ENCODE peak calls at places on chromosomes 3 and 15, in nine cellular contexts. Y is PC-3, B is OCI-LY7, I is hepatocyte, E is MM.1S, P is SK-N-SH, H is neural progenitor cell, X is GM23248, R is HCT116. W is an unnamed sample.

GRCh38 chr3:98339031-98339430 is 14.6 kb upstream of the OR5K4 start:
- DNase-seq in Y (no peak), B (no peak), I (no peak), E (no peak), P (no peak), H (no peak), X (no peak), R (no peak), W (no peak)

GRCh38 chr15:77632760-77633133 is at the start of gene LINGO1:
- DNase-seq in Y (peak; percentile 6), B (no peak), I (peak; percentile 73), E (no peak), P (no peak), H (peak; percentile 86), X (peak; percentile 50), R (no peak), W (peak; percentile 81)

GRCh38 chr3:195897853-195898415 is 10.4 kb downstream of the TNK2 start:
- DNase-seq in Y (peak; percentile 50), B (no peak), I (no peak), E (no peak), P (peak; percentile 33), H (peak; percentile 45), X (no peak), R (no peak), W (peak; percentile 59)

GRCh38 chr15:68416158-68416535 is 15.8 kb downstream of the ITGA11 start:
- DNase-seq in Y (no peak), B (no peak), I (no peak), E (no peak), P (no peak), H (no peak), X (no peak), R (no peak), W (no peak)

GRCh38 chr15:79371581-79371980 is 60.6 kb upstream of the MINAR1 start:
- DNase-seq in Y (no peak), B (no peak), I (no peak), E (no peak), P (no peak), H (no peak), X (no peak), R (no peak), W (no peak)

GRCh38 chr3:45611619-45612018 is 17.1 kb downstream of the LIMD1 start:
- DNase-seq in Y (peak; percentile 33), B (peak; percentile 11), I (no peak), E (peak; percentile 54), P (no peak), H (peak; percentile 74), X (no peak), R (no peak), W (no peak)

GRCh38 chr3:8338424-8338823 is 163.2 kb upstream of the LMCD1 start:
- DNase-seq in Y (no peak), B (no peak), I (no peak), E (no peak), P (no peak), H (no peak), X (no peak), R (no peak), W (peak; percentile 42)

GRCh38 chr3:50623840-50624474 is 7.0 kb downstream of the MAPKAPK3 start:
- DNase-seq in Y (no peak), B (peak; percentile 28), I (no peak), E (peak; percentile 7), P (no peak), H (no peak), X (peak; percentile 77), R (no peak), W (no peak)

GRCh38 chr3:132174500-132174899 is 139.7 kb upstream of the CPNE4 start:
- DNase-seq in Y (peak; percentile 49), B (no peak), I (no peak), E (no peak), P (no peak), H (no peak), X (peak; percentile 44), R (no peak), W (no peak)

GRCh38 chr3:136414476-136414875 is 164.3 kb downstream of the PCCB start:
- DNase-seq in Y (no peak), B (no peak), I (no peak), E (no peak), P (no peak), H (no peak), X (peak; percentile 37), R (no peak), W (no peak)

GRCh38 chr15:68769702-68770101 is 51.0 kb downstream of the ANP32A start:
- DNase-seq in Y (no peak), B (no peak), I (no peak), E (no peak), P (no peak), H (no peak), X (no peak), R (no peak), W (no peak)

GRCh38 chr15:49215768-49216739 is 46.0 kb downstream of the GALK2 start:
- DNase-seq in Y (peak; percentile 42), B (peak; percentile 60), I (no peak), E (no peak), P (no peak), H (peak; percentile 44), X (no peak), R (peak; percentile 16), W (peak; percentile 60)
- TF ChIP-seq EZH2phosphoT487 in Y (no peak), B (no peak), I (no peak), E (no peak), P (no peak), H (no peak), X (no peak), R (no peak), W (no peak)

GRCh38 chr3:12588039-12588673 is 31.3 kb downstream of the MKRN2 start:
- DNase-seq in Y (peak; percentile 68), B (no peak), I (no peak), E (no peak), P (no peak), H (no peak), X (peak; percentile 50), R (no peak), W (no peak)

GRCh38 chr3:12585181-12585580 is 28.3 kb downstream of the MKRN2 start:
- DNase-seq in Y (no peak), B (no peak), I (no peak), E (no peak), P (no peak), H (no peak), X (no peak), R (no peak), W (no peak)

GRCh38 chr3:12584091-12584490 is 27.2 kb downstream of the MKRN2 start:
- DNase-seq in Y (no peak), B (no peak), I (no peak), E (no peak), P (no peak), H (no peak), X (no peak), R (no peak), W (no peak)

GRCh38 chr3:12586403-12586802 is 29.5 kb downstream of the MKRN2 start:
- DNase-seq in Y (no peak), B (no peak), I (no peak), E (no peak), P (no peak), H (no peak), X (no peak), R (no peak), W (no peak)

DNA sequence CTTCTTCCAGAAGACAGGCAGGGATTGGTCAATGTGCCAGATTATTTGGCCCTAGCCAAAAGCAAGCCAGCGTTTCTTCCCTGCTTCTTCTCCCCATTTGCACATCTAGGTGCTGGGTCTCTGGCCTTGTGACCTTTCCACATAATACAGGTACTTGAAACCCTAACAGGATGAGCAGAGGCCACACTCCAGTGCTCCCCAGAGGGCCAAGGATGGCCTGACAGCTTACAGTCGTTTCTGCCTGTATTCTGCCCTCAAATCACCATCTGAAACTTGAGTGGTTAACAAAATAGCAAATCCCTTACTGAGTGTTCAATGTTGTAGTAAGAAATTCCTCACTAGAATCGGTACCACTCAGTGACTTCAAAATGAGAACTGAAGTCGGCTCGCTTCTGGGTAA is 29.1 kb downstream of the MKRN2 start:
- DNase-seq in Y (no peak), B (no peak), I (no peak), E (no peak), P (no peak), H (no peak), X (no peak), R (no peak), W (no peak)
- H3K36me3 ChIP-seq in Y (peaks cover 76% of the 10 kb centered on the region), B (peaks cover 94% of the 10 kb centered on the region), I (no peaks in the 10 kb centered on the region), E (peaks cover 22% of the 10 kb centered on the region), P (peaks cover 55% of the 10 kb centered on the region), H (no peaks in the 10 kb centered on the region), X (peaks cover 57% of the 10 kb centered on the region), R (peaks cover 61% of the 10 kb centered on the region), W (peaks cover 42% of the 10 kb centered on the region)

GRCh38 chr15:57752426-57752825 is 45.9 kb downstream of the POLR2M start:
- DNase-seq in Y (no peak), B (no peak), I (no peak), E (no peak), P (no peak), H (peak; percentile 62), X (no peak), R (no peak), W (peak; percentile 54)
- TF ChIP-seq EZH2phosphoT487 in Y (no peak), B (no peak), I (no peak), E (no peak), P (no peak), H (no peak), X (no peak), R (no peak), W (no peak)

GRCh38 chr15:73712107-73712506 is 27.9 kb downstream of the CD276 start:
- DNase-seq in Y (no peak), B (no peak), I (no peak), E (no peak), P (no peak), H (peak; percentile 44), X (no peak), R (no peak), W (peak; percentile 46)
- H3K36me3 ChIP-seq in Y (peaks cover 9% of the 10 kb centered on the region), B (no peaks in the 10 kb centered on the region), I (no peaks in the 10 kb centered on the region), E (no peaks in the 10 kb centered on the region), P (peaks cover 24% of the 10 kb centered on the region), H (no peaks in the 10 kb centered on the region), X (peaks cover 4% of the 10 kb centered on the region), R (peaks cover 9% of the 10 kb centered on the region), W (no peaks in the 10 kb centered on the region)